ENCODE peak calls at places on chromosomes 6 and 20, in ten cellular contexts. One of them, this sample, is unnamed.

GRCh38 chr20:48298851-48299484 is 513.7 kb upstream of the SULF2 start:
- DNase-seq in Karpas-422: no peak
- DNase-seq in AG08395: peak; percentile 67
- DNase-seq in effector memory CD4-positive, alpha-beta T cell: no peak
- DNase-seq in stimulated activated CD4-positive, alpha-beta T cell treated with anti-CD3 and anti-CD28 coated beads, Interleukin-15, amount 100 ng/mL, for 48 hours: no peak
- DNase-seq in mucosa of descending colon: peak; percentile 29
- DNase-seq in D341Med: peak; percentile 69
- DNase-seq in stimulated activated naive CD8-positive, alpha-beta T cell treated with anti-CD3 and anti-CD28 coated beads, Interleukin-15, amount 100 ng/mL, for 72 hours: no peak
- DNase-seq in IMR-90: peak; percentile 92
- DNase-seq in BJ: peak; percentile 54
- DNase-seq in this sample: no peak

GRCh38 chr20:63552481-63553249 is 1.3 kb upstream of the FNDC11 start:
- DNase-seq in IMR-90: no peak
- DNase-seq in AG08395: no peak
- DNase-seq in stimulated activated CD4-positive, alpha-beta T cell treated with anti-CD3 and anti-CD28 coated beads, Interleukin-15, amount 100 ng/mL, for 48 hours: no peak
- DNase-seq in Karpas-422: peak; percentile 88
- DNase-seq in effector memory CD4-positive, alpha-beta T cell: peak; percentile 39
- DNase-seq in stimulated activated naive CD8-positive, alpha-beta T cell treated with anti-CD3 and anti-CD28 coated beads, Interleukin-15, amount 100 ng/mL, for 72 hours: peak; percentile 68
- DNase-seq in BJ: no peak
- DNase-seq in D341Med: no peak
- DNase-seq in mucosa of descending colon: no peak
- DNase-seq in this sample: no peak

GRCh38 chr20:32387262-32387661 is 29.1 kb downstream of the ASXL1 start:
- DNase-seq in IMR-90: peak; percentile 40
- DNase-seq in AG08395: no peak
- DNase-seq in stimulated activated CD4-positive, alpha-beta T cell treated with anti-CD3 and anti-CD28 coated beads, Interleukin-15, amount 100 ng/mL, for 48 hours: no peak
- DNase-seq in effector memory CD4-positive, alpha-beta T cell: no peak
- DNase-seq in mucosa of descending colon: no peak
- DNase-seq in BJ: no peak
- DNase-seq in D341Med: no peak
- DNase-seq in stimulated activated naive CD8-positive, alpha-beta T cell treated with anti-CD3 and anti-CD28 coated beads, Interleukin-15, amount 100 ng/mL, for 72 hours: peak; percentile 26
- DNase-seq in Karpas-422: no peak
- DNase-seq in this sample: no peak

GRCh38 chr20:17541996-17542395 is 10.8 kb upstream of the BFSP1 start:
- DNase-seq in mucosa of descending colon: no peak
- DNase-seq in BJ: no peak
- DNase-seq in stimulated activated CD4-positive, alpha-beta T cell treated with anti-CD3 and anti-CD28 coated beads, Interleukin-15, amount 100 ng/mL, for 48 hours: no peak
- DNase-seq in Karpas-422: no peak
- DNase-seq in AG08395: peak; percentile 68
- DNase-seq in IMR-90: peak; percentile 87
- DNase-seq in stimulated activated naive CD8-positive, alpha-beta T cell treated with anti-CD3 and anti-CD28 coated beads, Interleukin-15, amount 100 ng/mL, for 72 hours: no peak
- DNase-seq in effector memory CD4-positive, alpha-beta T cell: no peak
- DNase-seq in D341Med: no peak
- DNase-seq in this sample: no peak

GRCh38 chr20:11266571-11266970 is 592.8 kb upstream of the JAG1 start:
- DNase-seq in Karpas-422: no peak
- DNase-seq in BJ: no peak
- DNase-seq in mucosa of descending colon: no peak
- DNase-seq in effector memory CD4-positive, alpha-beta T cell: no peak
- DNase-seq in AG08395: no peak
- DNase-seq in stimulated activated naive CD8-positive, alpha-beta T cell treated with anti-CD3 and anti-CD28 coated beads, Interleukin-15, amount 100 ng/mL, for 72 hours: no peak
- DNase-seq in stimulated activated CD4-positive, alpha-beta T cell treated with anti-CD3 and anti-CD28 coated beads, Interleukin-15, amount 100 ng/mL, for 48 hours: no peak
- DNase-seq in IMR-90: peak; percentile 4
- DNase-seq in D341Med: no peak
- DNase-seq in this sample: no peak

GRCh38 chr6:364609-365540 is 26.7 kb upstream of the IRF4 start:
- DNase-seq in effector memory CD4-positive, alpha-beta T cell: no peak
- DNase-seq in Karpas-422: no peak
- DNase-seq in stimulated activated CD4-positive, alpha-beta T cell treated with anti-CD3 and anti-CD28 coated beads, Interleukin-15, amount 100 ng/mL, for 48 hours: no peak
- DNase-seq in AG08395: no peak
- DNase-seq in IMR-90: no peak
- DNase-seq in D341Med: no peak
- DNase-seq in BJ: no peak
- DNase-seq in stimulated activated naive CD8-positive, alpha-beta T cell treated with anti-CD3 and anti-CD28 coated beads, Interleukin-15, amount 100 ng/mL, for 72 hours: no peak
- DNase-seq in mucosa of descending colon: no peak
- DNase-seq in this sample: no peak

GRCh38 chr6:47188588-47189021 is 121.1 kb downstream of the TNFRSF21 start:
- DNase-seq in Karpas-422: no peak
- DNase-seq in effector memory CD4-positive, alpha-beta T cell: no peak
- DNase-seq in BJ: peak; percentile 19
- DNase-seq in stimulated activated naive CD8-positive, alpha-beta T cell treated with anti-CD3 and anti-CD28 coated beads, Interleukin-15, amount 100 ng/mL, for 72 hours: no peak
- DNase-seq in IMR-90: peak; percentile 78
- DNase-seq in AG08395: peak; percentile 50
- DNase-seq in stimulated activated CD4-positive, alpha-beta T cell treated with anti-CD3 and anti-CD28 coated beads, Interleukin-15, amount 100 ng/mL, for 48 hours: no peak
- DNase-seq in D341Med: no peak
- DNase-seq in mucosa of descending colon: peak; percentile 71
- DNase-seq in this sample: no peak

GRCh38 chr6:134828641-134829040 is 121.3 kb downstream of the ALDH8A1 start:
- DNase-seq in BJ: no peak
- DNase-seq in effector memory CD4-positive, alpha-beta T cell: no peak
- DNase-seq in stimulated activated CD4-positive, alpha-beta T cell treated with anti-CD3 and anti-CD28 coated beads, Interleukin-15, amount 100 ng/mL, for 48 hours: no peak
- DNase-seq in Karpas-422: no peak
- DNase-seq in mucosa of descending colon: no peak
- DNase-seq in AG08395: no peak
- DNase-seq in IMR-90: no peak
- DNase-seq in stimulated activated naive CD8-positive, alpha-beta T cell treated with anti-CD3 and anti-CD28 coated beads, Interleukin-15, amount 100 ng/mL, for 72 hours: no peak
- DNase-seq in D341Med: no peak
- DNase-seq in this sample: no peak

GRCh38 chr6:159532155-159532554 is 160.9 kb downstream of the SOD2 start:
- DNase-seq in D341Med: no peak
- DNase-seq in BJ: no peak
- DNase-seq in AG08395: no peak
- DNase-seq in stimulated activated naive CD8-positive, alpha-beta T cell treated with anti-CD3 and anti-CD28 coated beads, Interleukin-15, amount 100 ng/mL, for 72 hours: no peak
- DNase-seq in mucosa of descending colon: no peak
- DNase-seq in effector memory CD4-positive, alpha-beta T cell: no peak
- DNase-seq in IMR-90: no peak
- DNase-seq in stimulated activated CD4-positive, alpha-beta T cell treated with anti-CD3 and anti-CD28 coated beads, Interleukin-15, amount 100 ng/mL, for 48 hours: no peak
- DNase-seq in Karpas-422: peak; percentile 49
- DNase-seq in this sample: no peak

GRCh38 chr6:44500074-44500473 is 112.6 kb downstream of the CDC5L start:
- DNase-seq in stimulated activated CD4-positive, alpha-beta T cell treated with anti-CD3 and anti-CD28 coated beads, Interleukin-15, amount 100 ng/mL, for 48 hours: no peak
- DNase-seq in AG08395: no peak
- DNase-seq in D341Med: no peak
- DNase-seq in mucosa of descending colon: no peak
- DNase-seq in BJ: no peak
- DNase-seq in stimulated activated naive CD8-positive, alpha-beta T cell treated with anti-CD3 and anti-CD28 coated beads, Interleukin-15, amount 100 ng/mL, for 72 hours: no peak
- DNase-seq in effector memory CD4-positive, alpha-beta T cell: no peak
- DNase-seq in IMR-90: no peak
- DNase-seq in Karpas-422: no peak
- DNase-seq in this sample: no peak

GRCh38 chr6:157229733-157230132 is 93.6 kb downstream of the TMEM242 start:
- DNase-seq in BJ: no peak
- DNase-seq in D341Med: no peak
- DNase-seq in AG08395: no peak
- DNase-seq in effector memory CD4-positive, alpha-beta T cell: no peak
- DNase-seq in mucosa of descending colon: peak; percentile 58
- DNase-seq in stimulated activated naive CD8-positive, alpha-beta T cell treated with anti-CD3 and anti-CD28 coated beads, Interleukin-15, amount 100 ng/mL, for 72 hours: no peak
- DNase-seq in Karpas-422: peak; percentile 59
- DNase-seq in IMR-90: no peak
- DNase-seq in stimulated activated CD4-positive, alpha-beta T cell treated with anti-CD3 and anti-CD28 coated beads, Interleukin-15, amount 100 ng/mL, for 48 hours: no peak
- DNase-seq in this sample: peak; percentile 61

GRCh38 chr6:18513253-18513798 is 126.2 kb downstream of the RNF144B start:
- DNase-seq in effector memory CD4-positive, alpha-beta T cell: no peak
- DNase-seq in D341Med: no peak
- DNase-seq in IMR-90: no peak
- DNase-seq in stimulated activated naive CD8-positive, alpha-beta T cell treated with anti-CD3 and anti-CD28 coated beads, Interleukin-15, amount 100 ng/mL, for 72 hours: no peak
- DNase-seq in AG08395: no peak
- DNase-seq in stimulated activated CD4-positive, alpha-beta T cell treated with anti-CD3 and anti-CD28 coated beads, Interleukin-15, amount 100 ng/mL, for 48 hours: no peak
- DNase-seq in Karpas-422: no peak
- DNase-seq in mucosa of descending colon: no peak
- DNase-seq in BJ: no peak
- DNase-seq in this sample: no peak

This sample was measured in osteoblast.